ENCODE peak calls at places on chromosomes 12 and 14, in seven cellular contexts. T, O, J, M, G, C and Q are unnamed samples.

GRCh38 chr12:49092086-49092815 is 2.4 kb downstream of the DHH start:
- DNase-seq in T (peak; percentile 51), O (no peak), J (peak; percentile 86), M (peak; percentile 93), G (no peak), C (peak; percentile 77), Q (peak; percentile 51)

GRCh38 chr14:32381869-32382268 is 52.8 kb downstream of the AKAP6 start:
- DNase-seq in T (no peak), O (no peak), J (no peak), M (no peak), G (no peak), C (no peak), Q (no peak)

GRCh38 chr14:33951183-33951840 is 438 bp upstream of the EGLN3 start:
- DNase-seq in T (no peak), O (no peak), J (no peak), M (no peak), G (no peak), C (no peak), Q (no peak)

GRCh38 chr12:94671917-94672316 is 21.6 kb upstream of the TMCC3 start:
- DNase-seq in T (no peak), O (no peak), J (no peak), M (no peak), G (no peak), C (no peak), Q (no peak)

GRCh38 chr12:52147367-52147972 is 44.3 kb downstream of the KRT80 start:
- DNase-seq in T (peak; percentile 67), O (peak; percentile 99), J (no peak), M (peak; percentile 70), G (no peak), C (peak; percentile 58), Q (no peak)

GRCh38 chr14:55964081-55964480 is 154.1 kb upstream of the PELI2 start:
- DNase-seq in T (no peak), O (no peak), J (no peak), M (no peak), G (no peak), C (no peak), Q (no peak)

GRCh38 chr12:131507094-131507493 is 203.8 kb upstream of the SFSWAP start:
- DNase-seq in T (no peak), O (no peak), J (no peak), M (no peak), G (no peak), C (peak; percentile 74), Q (no peak)

GRCh38 chr12:18583655-18584054 is 154.2 kb downstream of the PLCZ1 start:
- DNase-seq in T (no peak), O (no peak), J (no peak), M (no peak), G (no peak), C (no peak), Q (no peak)

GRCh38 chr14:24853446-24853845 is 196.5 kb downstream of the STXBP6 start:
- DNase-seq in T (no peak), O (no peak), J (no peak), M (no peak), G (no peak), C (no peak), Q (no peak)

GRCh38 chr12:116138380-116138779 is 139.1 kb downstream of the MED13L start:
- DNase-seq in T (no peak), O (no peak), J (no peak), M (no peak), G (no peak), C (no peak), Q (no peak)

GRCh38 chr12:65948320-65949008 is 124.2 kb downstream of the HMGA2 start:
- DNase-seq in T (no peak), O (peak; percentile 95), J (no peak), M (no peak), G (no peak), C (no peak), Q (no peak)

GRCh38 chr12:74890237-74890599 is 319.4 kb downstream of the KCNC2 start:
- DNase-seq in T (peak; percentile 15), O (peak; percentile 73), J (no peak), M (no peak), G (no peak), C (no peak), Q (no peak)

GRCh38 chr12:105882404-105882803 is 256.4 kb downstream of the NUAK1 start:
- DNase-seq in T (no peak), O (no peak), J (no peak), M (no peak), G (no peak), C (peak; percentile 28), Q (no peak)

GRCh38 chr12:57887631-57888406 is 41.3 kb upstream of the CTDSP2 start:
- DNase-seq in T (no peak), O (no peak), J (no peak), M (no peak), G (no peak), C (peak; percentile 77), Q (no peak)

GRCh38 chr14:31950760-31951637 is 126.1 kb upstream of the ARHGAP5 start:
- DNase-seq in T (no peak), O (no peak), J (peak; percentile 68), M (peak; percentile 35), G (no peak), C (peak; percentile 47), Q (no peak)

GRCh38 chr14:34199585-34199984 is 248.7 kb upstream of the EGLN3 start:
- DNase-seq in T (no peak), O (no peak), J (no peak), M (no peak), G (no peak), C (no peak), Q (no peak)

GRCh38 chr12:43835264-43835655 is 621 bp upstream of the TMEM117 start:
- DNase-seq in T (no peak), O (no peak), J (no peak), M (no peak), G (no peak), C (no peak), Q (no peak)

DNA sequence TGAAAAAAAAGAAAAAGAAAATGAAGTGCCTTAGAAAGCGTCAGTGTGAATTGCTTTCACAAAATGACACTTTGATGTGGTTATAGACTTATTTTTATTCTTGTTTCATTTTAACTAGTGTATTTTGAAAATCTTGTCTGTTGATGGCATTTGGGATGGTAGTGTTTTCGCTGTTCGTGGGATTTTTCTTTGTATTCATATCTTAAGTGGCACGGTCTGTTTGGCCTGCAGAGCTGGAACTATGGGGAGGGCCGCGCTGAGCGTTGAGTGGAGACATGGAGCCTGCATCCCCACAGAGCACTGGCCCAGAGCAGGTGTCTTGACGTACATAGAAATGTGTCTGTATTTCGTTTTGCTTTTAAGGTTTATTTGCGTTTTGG is 61.7 kb downstream of the WDR20 start:
- DNase-seq in T (no peak), O (no peak), J (no peak), M (no peak), G (peak; percentile 41), C (no peak), Q (no peak)
- H3K4me3 ChIP-seq in T (no peak overlapping the region), O (no peak overlapping the region), J (no peak overlapping the region), M (no peak overlapping the region), G (no peak overlapping the region), C (no peak overlapping the region), Q (no peak overlapping the region)

DNA sequence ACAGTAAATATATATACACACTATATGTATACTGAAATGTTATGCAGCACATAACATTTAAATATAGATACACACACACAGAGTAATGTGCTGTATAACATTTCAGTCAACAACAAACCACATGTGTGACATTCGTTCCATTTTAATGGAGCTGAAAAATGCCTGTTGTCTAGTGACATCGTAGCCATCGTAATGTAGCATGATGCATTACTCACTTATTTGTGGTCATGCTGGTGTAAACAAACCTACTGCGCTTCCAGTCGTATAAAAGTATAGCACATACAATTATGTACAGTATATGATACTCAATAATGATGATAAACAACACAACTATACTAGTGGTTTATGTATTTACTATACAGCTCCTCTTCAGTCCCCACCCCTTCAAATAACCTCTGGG is 119.0 kb upstream of the SLC38A4 start:
- DNase-seq in T (no peak), O (no peak), J (no peak), M (no peak), G (no peak), C (no peak), Q (no peak)
- H3K4me1 ChIP-seq in T (no peaks in the 10 kb centered on the region), O (peaks cover 13% of the 10 kb centered on the region), J (no peaks in the 10 kb centered on the region), M (no peaks in the 10 kb centered on the region), G (no peaks in the 10 kb centered on the region), C (no peaks in the 10 kb centered on the region), Q (no peaks in the 10 kb centered on the region)

GRCh38 chr14:66045572-66046021 is 440.6 kb upstream of the CCDC196 start:
- DNase-seq in T (no peak), O (no peak), J (no peak), M (no peak), G (no peak), C (no peak), Q (no peak)
- TF ChIP-seq YY1 in T (no peak), O (no peak), J (no peak), M (no peak), G (no peak), C (no peak), Q (no peak)

DNA sequence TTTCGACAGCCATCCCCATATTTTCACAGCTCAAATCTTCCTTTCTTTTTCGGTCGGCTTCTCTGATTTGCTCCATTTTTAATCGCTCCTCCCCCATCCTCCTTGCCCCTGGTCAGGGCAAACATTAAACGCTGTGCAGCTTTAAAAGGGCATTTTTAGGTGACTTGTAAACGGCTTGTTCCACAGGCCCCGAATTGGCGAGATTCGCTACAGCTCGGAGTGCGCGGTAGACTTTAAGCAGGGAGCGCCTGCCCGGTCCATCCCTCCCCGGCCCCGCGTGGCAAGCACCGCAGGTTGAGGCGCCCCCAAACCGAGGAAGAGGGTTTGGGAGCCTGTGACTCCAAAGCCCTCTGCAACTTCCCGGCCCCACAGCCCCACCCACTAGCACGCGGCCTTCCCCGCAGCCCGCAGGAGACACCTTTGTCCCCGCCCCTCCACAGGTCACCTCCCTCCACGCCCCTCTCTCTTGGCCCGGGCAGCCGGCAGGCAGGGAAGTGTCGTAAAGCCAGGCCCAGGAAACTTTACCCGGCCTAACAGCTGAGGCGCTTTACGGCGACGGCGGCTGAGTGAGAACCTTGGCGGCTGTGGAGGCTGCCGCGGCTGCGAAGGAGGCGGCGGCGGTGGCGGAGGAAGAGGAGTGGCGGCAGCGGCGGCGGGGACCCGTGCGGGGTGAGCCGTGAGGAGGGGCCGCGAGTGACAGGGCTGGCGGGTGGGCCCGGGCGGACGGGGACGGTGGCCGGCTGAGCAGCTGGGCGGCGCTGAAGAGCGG is at the start of gene NAA30:
- DNase-seq in T (peak; percentile 86), O (peak; percentile 87), J (peak; percentile 90), M (peak; percentile 91), G (peak; percentile 81), C (peak; percentile 94), Q (peak; percentile 80)
- H3K4me3 ChIP-seq in T (peak within 1 kb of the TSS; percentile 89), O (peak within 1 kb of the TSS; percentile 52), J (peak within 1 kb of the TSS; percentile 83), M (peak within 1 kb of the TSS; percentile 77), G (peak within 1 kb of the TSS; percentile 90), C (peak within 1 kb of the TSS; percentile 88), Q (peak within 1 kb of the TSS; percentile 71)